ENCODE peak calls at places on chromosomes 3 and 15, in six cellular contexts. O is HepG2, Y is K562, I is GM12878, C is SK-N-SH, V is H1. U is an unnamed sample.

GRCh38 chr3:184300377-184300717 is 1.3 kb downstream of the PSMD2 start:
- DNase-seq in O (no peak), Y (no peak), I (no peak), C (no peak), V (no peak), U (no peak)

GRCh38 chr15:64532921-64533320 is 72.5 kb downstream of the ZNF609 start:
- DNase-seq in O (no peak), Y (no peak), I (no peak), C (no peak), V (no peak), U (no peak)

GRCh38 chr3:179100652-179101051 is 29.0 kb upstream of the ZMAT3 start:
- DNase-seq in O (no peak), Y (peak), I (no peak), C (no peak), V (no peak), U (no peak)

GRCh38 chr15:71143373-71144310 is 28.4 kb downstream of the THSD4 start:
- DNase-seq in O (peak), Y (no peak), I (no peak), C (no peak), V (no peak), U (no peak)

GRCh38 chr3:58332575-58333179 is at the start of gene PXK:
- DNase-seq in O (peak), Y (peak), I (no peak), C (peak), V (peak), U (peak)

GRCh38 chr3:13686332-13686731 is 137.4 kb downstream of the FBLN2 start:
- DNase-seq in O (no peak), Y (no peak), I (no peak), C (no peak), V (no peak), U (no peak)

GRCh38 chr3:155407331-155407730 is 113.8 kb upstream of the STRIT1 start:
- DNase-seq in O (no peak), Y (no peak), I (no peak), C (no peak), V (no peak), U (no peak)

GRCh38 chr3:129013491-129013891 is 12.4 kb downstream of the EFCC1 start:
- DNase-seq in O (no peak), Y (peak), I (no peak), C (no peak), V (no peak), U (no peak)

GRCh38 chr3:10023587-10024310 is 2.5 kb upstream of the FANCD2 start:
- DNase-seq in O (no peak), Y (no peak), I (no peak), C (no peak), V (no peak), U (no peak)

GRCh38 chr3:125313060-125313635 is 62.0 kb downstream of the ZNF148 start:
- DNase-seq in O (no peak), Y (peak), I (no peak), C (no peak), V (no peak), U (no peak)

GRCh38 chr3:171472552-171472951 is 12.3 kb upstream of the TNIK start:
- DNase-seq in O (no peak), Y (no peak), I (no peak), C (no peak), V (no peak), U (no peak)

GRCh38 chr3:4738737-4739274 is 240.4 kb upstream of the BHLHE40 start:
- DNase-seq in O (no peak), Y (peak), I (no peak), C (no peak), V (no peak), U (no peak)

GRCh38 chr3:62968128-62968527 is 92.9 kb upstream of the CADPS start:
- DNase-seq in O (no peak), Y (no peak), I (no peak), C (no peak), V (no peak), U (no peak)

GRCh38 chr3:63523100-63523499 is 129.4 kb upstream of the SNTN start:
- DNase-seq in O (no peak), Y (no peak), I (no peak), C (peak), V (no peak), U (no peak)

GRCh38 chr3:22862111-22862510 is 341.0 kb upstream of the UBE2E2 start:
- DNase-seq in O (no peak), Y (no peak), I (no peak), C (no peak), V (no peak), U (no peak)

GRCh38 chr15:70017796-70018195 is 79.9 kb downstream of the TLE3 start:
- DNase-seq in O (no peak), Y (no peak), I (no peak), C (no peak), V (no peak), U (no peak)

GRCh38 chr3:97821413-97821809 is 400 bp upstream of the CRYBG3 start:
- DNase-seq in O (no peak), Y (peak), I (no peak), C (peak), V (peak), U (peak)

GRCh38 chr3:122929188-122929465 is 98.4 kb downstream of the SEMA5B start:
- DNase-seq in O (no peak), Y (no peak), I (no peak), C (peak), V (no peak), U (no peak)

GRCh38 chr3:183108470-183108869 is 9.2 kb upstream of the MCCC1 start:
- DNase-seq in O (no peak), Y (no peak), I (no peak), C (peak), V (no peak), U (no peak)

GRCh38 chr15:65326109-65326508 is 21.6 kb downstream of the RNU5B-1 start:
- DNase-seq in O (no peak), Y (no peak), I (no peak), C (peak), V (no peak), U (no peak)

GRCh38 chr3:160098261-160098908 is 109.8 kb downstream of the IL12A start:
- DNase-seq in O (no peak), Y (no peak), I (no peak), C (no peak), V (no peak), U (no peak)

GRCh38 chr15:69285834-69286233 is 12.9 kb upstream of the PAQR5 start:
- DNase-seq in O (no peak), Y (no peak), I (no peak), C (no peak), V (peak), U (no peak)

GRCh38 chr3:100264242-100264641 is 3.5 kb downstream of the TBC1D23 start:
- DNase-seq in O (no peak), Y (no peak), I (no peak), C (no peak), V (no peak), U (no peak)

GRCh38 chr3:185527364-185527763 is 25.0 kb downstream of the LIPH start:
- DNase-seq in O (peak), Y (no peak), I (no peak), C (no peak), V (no peak), U (no peak)

GRCh38 chr3:39255503-39256325 is 24.1 kb downstream of the CX3CR1 start:
- DNase-seq in O (no peak), Y (no peak), I (peak), C (no peak), V (no peak), U (peak)

GRCh38 chr3:129239992-129240391 is 9.4 kb upstream of the COPG1 start:
- DNase-seq in O (no peak), Y (no peak), I (no peak), C (no peak), V (no peak), U (no peak)

GRCh38 chr15:40543631-40544294 is 21.1 kb downstream of the CCDC32 start:
- DNase-seq in O (no peak), Y (no peak), I (peak), C (no peak), V (no peak), U (no peak)

GRCh38 chr3:50165388-50166308 is 10.5 kb downstream of the SEMA3F start:
- DNase-seq in O (no peak), Y (no peak), I (no peak), C (no peak), V (no peak), U (no peak)
- H3K27ac ChIP-seq in O (peak), Y (no peak), I (no peak), C (peak), V (no peak), U (no peak)

DNA sequence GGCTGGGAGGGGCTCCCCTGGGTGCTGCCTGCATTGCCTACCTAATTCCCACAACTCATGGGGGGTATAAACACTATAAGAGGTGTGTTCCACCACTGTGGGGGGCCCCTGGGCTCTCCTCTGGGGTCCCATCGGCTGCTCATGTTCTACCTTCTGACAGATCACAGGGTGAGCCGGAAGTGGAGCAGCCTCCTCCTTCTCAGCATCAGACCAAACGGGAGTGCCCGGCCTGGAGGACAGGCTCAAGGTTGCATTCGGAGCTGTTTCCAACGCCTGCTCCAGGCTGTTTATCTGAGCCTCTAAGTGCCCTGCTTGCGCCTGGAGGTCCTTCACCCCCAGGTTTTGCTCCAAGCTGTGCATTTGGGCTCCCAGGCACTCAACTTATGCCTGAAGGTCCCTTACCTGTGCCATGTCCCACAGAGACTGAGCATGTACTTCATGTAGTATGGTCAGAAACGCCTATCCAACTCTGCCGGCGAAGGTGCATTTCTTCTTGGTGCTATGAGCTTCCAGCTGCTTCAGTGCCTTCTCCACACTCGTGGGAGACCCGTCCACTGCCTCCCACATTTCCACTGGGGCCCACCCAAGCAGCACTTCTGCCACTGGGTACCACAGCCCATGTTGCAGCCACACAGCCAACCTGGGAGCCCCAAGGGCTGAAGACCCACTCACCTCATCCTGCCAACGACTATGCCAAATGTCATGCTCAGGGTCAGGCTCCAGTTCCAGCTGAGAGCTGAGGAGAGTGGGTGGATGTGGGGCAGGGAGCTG is 232.1 kb downstream of the IGSF11 start:
- DNase-seq in O (no peak), Y (no peak), I (no peak), C (no peak), V (no peak), U (no peak)
- TF ChIP-seq GABPA in O (no peak), Y (no peak), I (no peak), C (no peak), V (no peak), U (no peak)

DNA sequence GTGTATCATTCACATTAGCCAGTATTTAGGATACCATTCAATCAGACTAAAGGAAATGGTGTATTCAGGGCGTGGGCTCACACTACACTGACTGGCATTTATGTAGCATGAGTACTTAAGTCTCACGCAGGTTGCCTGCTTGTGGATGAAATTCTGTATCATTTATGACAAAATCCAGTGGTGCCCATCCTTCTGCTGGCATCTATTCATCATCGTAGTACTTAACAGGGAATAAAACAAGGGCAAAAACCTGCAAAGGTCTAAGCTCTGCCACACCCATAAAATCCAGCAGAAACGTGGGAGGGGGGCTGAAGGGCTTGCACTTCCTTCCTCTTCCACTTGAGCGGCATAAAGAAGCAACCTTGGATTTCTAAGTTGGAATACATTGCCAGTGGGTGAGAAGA is 2.7 kb downstream of the GAP43 start:
- DNase-seq in O (no peak), Y (no peak), I (no peak), C (no peak), V (no peak), U (no peak)
- H3K4me3 ChIP-seq in O (no peak), Y (no peak), I (no peak), C (no peak), V (no peak), U (no peak)

DNA sequence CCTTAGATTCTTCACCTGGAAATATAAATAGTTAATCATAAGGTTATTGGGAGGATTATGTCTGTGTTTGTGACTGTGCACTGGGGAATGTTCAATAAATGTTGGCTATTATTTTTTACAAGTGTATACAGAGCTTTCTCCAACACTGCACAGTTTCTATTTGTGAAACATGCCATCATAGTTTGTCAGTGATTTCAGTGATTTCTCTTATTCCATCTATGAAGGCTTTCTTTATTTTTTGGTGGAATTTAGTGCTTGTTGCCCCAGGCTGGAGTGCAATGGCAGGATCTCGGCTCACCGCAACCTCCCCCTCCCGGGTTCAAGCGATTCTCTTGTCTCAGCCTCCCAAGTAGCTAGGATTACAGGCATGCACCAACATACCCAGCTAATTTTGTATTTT is 545.0 kb upstream of the GRM7 start:
- DNase-seq in O (no peak), Y (no peak), I (no peak), C (no peak), V (no peak), U (no peak)
- H3K27ac ChIP-seq in O (no peak), Y (no peak), I (no peak), C (no peak), V (no peak), U (no peak)

GRCh38 chr15:63501256-63502089 is 2.9 kb upstream of the USP3 start:
- DNase-seq in O (peak), Y (no peak), I (no peak), C (no peak), V (no peak), U (no peak)
- TF ChIP-seq GABPA in O (peak), Y (no peak), I (no peak), C (no peak), V (no peak), U (no peak)

GRCh38 chr3:8424281-8424680 is 77.3 kb upstream of the LMCD1 start:
- DNase-seq in O (no peak), Y (no peak), I (no peak), C (no peak), V (no peak), U (no peak)

GRCh38 chr3:8423307-8423706 is 78.3 kb upstream of the LMCD1 start:
- DNase-seq in O (no peak), Y (no peak), I (no peak), C (no peak), V (no peak), U (no peak)

GRCh38 chr3:8420613-8421012 is 81.0 kb upstream of the LMCD1 start:
- DNase-seq in O (no peak), Y (no peak), I (no peak), C (no peak), V (no peak), U (no peak)

GRCh38 chr3:8421711-8422110 is 79.9 kb upstream of the LMCD1 start:
- DNase-seq in O (no peak), Y (no peak), I (no peak), C (no peak), V (no peak), U (no peak)

DNA sequence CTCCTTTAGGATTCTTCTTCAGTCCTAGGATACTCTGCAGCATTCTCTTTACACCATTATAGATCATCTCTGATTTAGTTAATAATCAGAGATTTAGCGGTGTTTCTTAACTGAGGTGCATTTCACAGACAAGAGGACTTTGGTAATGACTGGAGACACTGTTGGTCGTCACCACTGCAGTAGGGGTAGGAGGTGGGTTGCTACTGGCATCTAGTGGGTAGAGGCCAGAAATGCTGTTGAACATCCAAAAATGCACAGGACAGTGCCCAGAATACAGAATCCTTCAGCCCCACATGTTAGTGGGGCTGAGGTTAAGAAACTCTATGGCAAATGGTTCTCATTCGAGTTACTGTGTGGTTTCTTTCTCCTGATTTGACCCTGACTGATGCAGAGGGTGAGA is 80.4 kb upstream of the LMCD1 start:
- DNase-seq in O (no peak), Y (no peak), I (no peak), C (no peak), V (no peak), U (no peak)
- H3K4me3 ChIP-seq in O (no peak), Y (no peak), I (no peak), C (no peak), V (no peak), U (no peak)

U was measured in HL-60.